ENCODE peak calls at places on chromosomes 6 and 20, in six cellular contexts. A, I, T, V, O and L are unnamed samples.

GRCh38 chr6:67345946-67346345 is 1289.1 kb upstream of the ADGRB3 start:
- DNase-seq in A (peak), I (no peak), T (no peak), V (no peak), O (peak), L (no peak)

GRCh38 chr6:100913400-100914276 is 32.5 kb upstream of the ASCC3 start:
- DNase-seq in A (no peak), I (peak), T (no peak), V (no peak), O (peak), L (no peak)

GRCh38 chr6:149082320-149082719 is 235.2 kb upstream of the TAB2 start:
- DNase-seq in A (peak), I (peak), T (peak), V (peak), O (peak), L (no peak)

GRCh38 chr6:73893696-73894095 is 197.7 kb downstream of the CD109 start:
- DNase-seq in A (no peak), I (no peak), T (no peak), V (no peak), O (no peak), L (no peak)

GRCh38 chr6:108945686-108946158 is 97.5 kb downstream of the ARMC2 start:
- DNase-seq in A (peak), I (no peak), T (no peak), V (peak), O (peak), L (no peak)

GRCh38 chr20:45867811-45868176 is 10.4 kb downstream of the ZSWIM3 start:
- DNase-seq in A (peak), I (peak), T (no peak), V (no peak), O (peak), L (peak)

GRCh38 chr6:24630861-24631505 is 15.0 kb downstream of the KIAA0319 start:
- DNase-seq in A (no peak), I (no peak), T (no peak), V (no peak), O (no peak), L (no peak)

GRCh38 chr6:133315811-133316210 is 74.7 kb downstream of the EYA4 start:
- DNase-seq in A (no peak), I (no peak), T (peak), V (no peak), O (no peak), L (no peak)

GRCh38 chr20:23626040-23626620 is 11.6 kb downstream of the CST3 start:
- DNase-seq in A (peak), I (no peak), T (no peak), V (no peak), O (no peak), L (no peak)

GRCh38 chr6:21085206-21085605 is 508.3 kb upstream of the SOX4 start:
- DNase-seq in A (no peak), I (no peak), T (no peak), V (no peak), O (no peak), L (no peak)

GRCh38 chr6:158760618-158761250 is 58.4 kb downstream of the EZR start:
- DNase-seq in A (no peak), I (no peak), T (no peak), V (no peak), O (no peak), L (no peak)

GRCh38 chr20:56362833-56363413 is 4.1 kb downstream of the FAM210B start:
- DNase-seq in A (no peak), I (peak), T (no peak), V (peak), O (no peak), L (no peak)

GRCh38 chr6:119442776-119443184 is 93.2 kb upstream of the MAN1A1 start:
- DNase-seq in A (no peak), I (no peak), T (no peak), V (no peak), O (no peak), L (no peak)

GRCh38 chr6:134413241-134413643 is 95.3 kb upstream of the SGK1 start:
- DNase-seq in A (no peak), I (no peak), T (no peak), V (no peak), O (no peak), L (no peak)

GRCh38 chr20:60895363-60896079 is 356.5 kb upstream of the CDH4 start:
- DNase-seq in A (no peak), I (no peak), T (no peak), V (no peak), O (no peak), L (no peak)

GRCh38 chr20:10674684-10675455 is 1.1 kb upstream of the JAG1 start:
- DNase-seq in A (peak), I (peak), T (peak), V (peak), O (peak), L (no peak)

GRCh38 chr20:59776626-59777320 is 156.7 kb downstream of the SYCP2 start:
- DNase-seq in A (no peak), I (no peak), T (no peak), V (peak), O (no peak), L (no peak)

GRCh38 chr20:36202891-36203338 is 33.4 kb upstream of the AAR2 start:
- DNase-seq in A (peak), I (peak), T (peak), V (peak), O (peak), L (no peak)

GRCh38 chr6:41963371-41963770 is 21.8 kb upstream of the CCND3 start:
- DNase-seq in A (no peak), I (no peak), T (no peak), V (no peak), O (no peak), L (no peak)

GRCh38 chr20:34675561-34675960 is 1.3 kb downstream of the PIGU start:
- DNase-seq in A (no peak), I (no peak), T (no peak), V (no peak), O (no peak), L (no peak)

GRCh38 chr20:2417142-2417541 is 36.4 kb downstream of the TGM6 start:
- DNase-seq in A (no peak), I (no peak), T (no peak), V (no peak), O (no peak), L (no peak)

GRCh38 chr6:43913388-43914271 is 143.6 kb downstream of the VEGFA start:
- DNase-seq in A (peak), I (peak), T (no peak), V (no peak), O (peak), L (no peak)

GRCh38 chr6:110534731-110535164 is 58.3 kb upstream of the SLC22A16 start:
- DNase-seq in A (peak), I (peak), T (peak), V (peak), O (peak), L (no peak)

GRCh38 chr6:37279366-37280134 is 21.6 kb upstream of the TMEM217 start:
- DNase-seq in A (peak), I (peak), T (no peak), V (no peak), O (peak), L (no peak)

GRCh38 chr20:34637245-34638185 is 39.4 kb downstream of the PIGU start:
- DNase-seq in A (peak), I (peak), T (no peak), V (peak), O (peak), L (peak)

GRCh38 chr20:61588356-61589054 is 336.4 kb downstream of the CDH4 start:
- DNase-seq in A (peak), I (peak), T (no peak), V (no peak), O (peak), L (no peak)

GRCh38 chr20:62832951-62833391 is 16.1 kb downstream of the COL9A3 start:
- DNase-seq in A (no peak), I (no peak), T (no peak), V (peak), O (no peak), L (no peak)

GRCh38 chr6:81998432-81998831 is 246.0 kb upstream of the TENT5A start:
- DNase-seq in A (peak), I (peak), T (no peak), V (no peak), O (peak), L (peak)

GRCh38 chr20:57261488-57262243 is 4.8 kb downstream of the BMP7 start:
- DNase-seq in A (no peak), I (no peak), T (no peak), V (no peak), O (no peak), L (no peak)

GRCh38 chr6:70847091-70847490 is 109.8 kb downstream of the B3GAT2 start:
- DNase-seq in A (no peak), I (no peak), T (no peak), V (no peak), O (no peak), L (no peak)

GRCh38 chr6:116511424-116512131 is at the start of gene CALHM5:
- DNase-seq in A (peak), I (peak), T (peak), V (peak), O (peak), L (peak)

GRCh38 chr20:54256202-54256601 is 48.3 kb downstream of the PFDN4 start:
- DNase-seq in A (no peak), I (no peak), T (no peak), V (no peak), O (peak), L (no peak)

GRCh38 chr6:2710412-2710811 is 40.3 kb downstream of the MYLK4 start:
- DNase-seq in A (peak), I (no peak), T (no peak), V (no peak), O (no peak), L (no peak)

GRCh38 chr6:3385660-3386151 is 71.1 kb downstream of the SLC22A23 start:
- DNase-seq in A (peak), I (no peak), T (no peak), V (no peak), O (peak), L (no peak)

GRCh38 chr6:148508401-148509151 is 165.9 kb downstream of the SASH1 start:
- DNase-seq in A (peak), I (peak), T (no peak), V (no peak), O (peak), L (no peak)

DNA sequence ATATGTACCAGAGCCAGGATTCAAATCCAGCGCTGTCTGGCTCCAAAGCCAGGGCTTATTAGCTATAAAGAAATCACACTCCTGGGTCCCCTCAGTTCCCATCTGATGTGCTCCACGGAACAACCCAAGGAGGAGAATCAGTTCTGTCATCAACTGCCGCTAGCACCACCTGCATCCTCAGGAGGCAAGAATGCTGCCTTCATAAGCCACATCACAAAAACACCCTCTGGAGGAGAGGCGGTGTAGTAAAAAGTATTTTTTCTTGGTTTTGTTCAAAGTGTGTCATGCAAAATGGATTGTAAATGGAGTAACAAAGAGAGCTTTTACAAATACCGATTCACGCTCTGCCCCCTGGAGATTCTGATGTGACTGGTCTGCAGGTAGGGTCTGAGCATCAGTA is 57.1 kb downstream of the TNFRSF21 start:
- DNase-seq in A (no peak), I (no peak), T (no peak), V (no peak), O (no peak), L (no peak)
- TF ChIP-seq CTCF in A (no peak), I (no peak), T (no peak), V (no peak), O (no peak), L (no peak)

GRCh38 chr20:31260326-31260932 is 3.0 kb downstream of the DEFB115 start:
- DNase-seq in A (peak), I (no peak), T (no peak), V (no peak), O (no peak), L (no peak)
- TF ChIP-seq CTCF in A (peak), I (peak), T (peak), V (peak), O (no peak), L (no peak)

GRCh38 chr6:167750956-167751358 is 75.8 kb upstream of the AFDN start:
- DNase-seq in A (no peak), I (no peak), T (no peak), V (peak), O (no peak), L (no peak)
- TF ChIP-seq CTCF in A (no peak), I (no peak), T (no peak), V (no peak), O (no peak), L (no peak)

GRCh38 chr6:1552296-1552761 is 57.4 kb upstream of the FOXC1 start:
- DNase-seq in A (peak), I (peak), T (no peak), V (no peak), O (peak), L (no peak)
- TF ChIP-seq CTCF in A (peak), I (peak), T (peak), V (no peak), O (peak), L (peak)

GRCh38 chr6:17816921-17817611 is 110.3 kb upstream of the NUP153 start:
- DNase-seq in A (peak), I (peak), T (no peak), V (no peak), O (peak), L (peak)
- TF ChIP-seq CTCF in A (no peak), I (peak), T (peak), V (no peak), O (no peak), L (peak)

DNA sequence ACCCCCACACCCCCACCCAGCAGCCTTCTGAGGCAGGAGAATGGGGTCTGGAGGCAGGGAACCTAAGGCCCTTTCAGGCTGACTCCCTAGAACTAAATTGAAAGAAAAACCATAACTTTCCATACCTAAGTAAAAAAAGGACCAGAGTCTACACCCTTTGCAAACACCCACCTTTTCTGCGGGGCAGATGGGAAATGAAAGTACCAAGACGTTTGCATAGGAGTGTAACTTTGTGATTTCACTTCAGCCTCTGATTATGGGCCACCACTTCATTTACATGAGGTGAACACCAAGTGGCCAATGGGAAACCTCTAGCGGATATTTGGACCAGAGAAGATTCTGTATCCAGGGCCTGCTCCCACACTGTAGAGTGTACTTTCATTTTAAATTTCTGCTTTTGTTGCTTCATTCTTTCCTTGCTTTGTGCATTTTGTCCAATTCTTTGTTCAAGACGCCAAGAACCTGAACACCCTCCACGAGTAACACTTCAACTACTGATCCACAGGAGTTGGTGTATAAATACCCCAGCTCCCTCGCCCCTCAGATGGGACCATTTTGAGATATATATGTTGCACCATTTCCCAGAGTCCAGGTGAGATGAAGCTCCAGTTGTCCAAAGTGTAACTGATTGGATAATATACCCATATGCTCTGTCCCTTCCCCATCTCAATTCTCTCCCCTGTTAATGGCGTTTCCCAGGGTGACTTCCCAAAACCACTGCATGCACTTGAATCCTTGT is 18.9 kb upstream of the SRSF6 start:
- DNase-seq in A (no peak), I (no peak), T (no peak), V (no peak), O (no peak), L (no peak)
- TF ChIP-seq CTCF in A (no peak), I (no peak), T (no peak), V (no peak), O (no peak), L (no peak)